ENCODE peak calls at places on chromosomes 11 and 22, in eight cellular contexts. I is left lung, Z is neural crest cell, J is MCF 10A, O is GM12865, S is endodermal cell, C is cardiac muscle cell, W is Peyer's patch. K is an unnamed sample.
A peak's percentile ranks its signal among the peaks of the same experiment; 100 is the strongest.

GRCh38 chr11:95358516-95359322 is 127.7 kb upstream of the SESN3 start:
- DNase-seq in W (no peak), S (no peak), C (no peak), Z (no peak), O (no peak), J (no peak), I (no peak), K (peak; percentile 2)

GRCh38 chr11:35943761-35944502 is at the start of gene LDLRAD3:
- DNase-seq in Z (peak; percentile 76), I (peak; percentile 96), W (peak; percentile 75), J (peak; percentile 86), C (peak; percentile 84), O (peak; percentile 49), S (peak; percentile 92), K (peak; percentile 70)

GRCh38 chr11:8870461-8871282 is 40.3 kb upstream of the AKIP1 start:
- DNase-seq in S (peak; percentile 90), I (peak; percentile 89), J (peak; percentile 59), W (peak; percentile 67), O (peak; percentile 68), C (peak; percentile 81), Z (peak; percentile 59), K (peak; percentile 65)

GRCh38 chr11:108511851-108512474 is 13.8 kb upstream of the POGLUT3 start:
- DNase-seq in S (no peak), O (no peak), J (peak; percentile 24), C (no peak), I (no peak), W (no peak), Z (no peak), K (no peak)

GRCh38 chr11:24754406-24754805 is 257.6 kb downstream of the LUZP2 start:
- DNase-seq in I (no peak), W (no peak), J (no peak), O (no peak), Z (no peak), C (no peak), S (no peak), K (no peak)

GRCh38 chr11:133070053-133070713 is 462.1 kb downstream of the OPCML start:
- DNase-seq in Z (no peak), I (no peak), S (peak; percentile 60), O (no peak), J (no peak), W (no peak), C (no peak), K (no peak)

GRCh38 chr11:61814958-61815789 is 1.6 kb downstream of the FADS1 start:
- DNase-seq in W (peak; percentile 91), S (peak; percentile 99), O (peak; percentile 95), J (peak; percentile 85), Z (peak; percentile 91), I (peak; percentile 99), C (peak; percentile 99), K (peak; percentile 95)

GRCh38 chr11:66868726-66869291 is 11.9 kb downstream of the LRFN4 start:
- DNase-seq in S (peak; percentile 95), O (peak; percentile 86), W (peak; percentile 93), C (peak; percentile 79), J (peak; percentile 71), I (peak; percentile 89), Z (no peak), K (peak; percentile 44)

GRCh38 chr22:22593250-22593649 is 34.2 kb upstream of the PRAME start:
- DNase-seq in I (no peak), C (no peak), J (no peak), S (no peak), Z (no peak), O (no peak), W (no peak), K (no peak)

GRCh38 chr11:95911369-95911759 is 12.5 kb downstream of the MTMR2 start:
- DNase-seq in W (no peak), O (no peak), J (no peak), I (no peak), C (no peak), S (no peak), Z (no peak), K (no peak)

DNA sequence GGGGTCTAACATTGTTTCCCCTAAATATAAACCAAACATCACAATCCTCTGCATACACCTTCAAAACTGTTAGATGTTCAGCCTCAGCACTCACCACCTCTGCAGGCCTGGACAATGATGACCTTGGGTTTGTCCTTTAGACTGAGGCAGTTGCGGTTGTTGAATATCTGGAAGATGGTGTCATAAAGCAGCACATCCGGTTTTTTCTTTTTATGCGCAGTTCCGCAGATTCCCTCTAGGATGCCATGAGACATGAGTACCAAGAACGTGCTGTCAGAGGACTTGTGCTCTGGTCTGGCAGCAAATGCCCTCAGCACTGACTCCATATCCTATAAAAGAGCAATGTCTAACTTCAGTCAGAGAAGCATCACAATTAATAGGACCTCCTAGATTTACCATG is 22.8 kb downstream of the CASP5 start:
- DNase-seq in O (peak; percentile 19), J (no peak), C (no peak), S (peak; percentile 53), I (no peak), Z (no peak), W (no peak), K (peak; percentile 23)
- TF ChIP-seq CTCF in O (peak; percentile 8), J (no peak), C (no peak), S (no peak), I (no peak), Z (no peak), W (no peak), K (no peak)

DNA sequence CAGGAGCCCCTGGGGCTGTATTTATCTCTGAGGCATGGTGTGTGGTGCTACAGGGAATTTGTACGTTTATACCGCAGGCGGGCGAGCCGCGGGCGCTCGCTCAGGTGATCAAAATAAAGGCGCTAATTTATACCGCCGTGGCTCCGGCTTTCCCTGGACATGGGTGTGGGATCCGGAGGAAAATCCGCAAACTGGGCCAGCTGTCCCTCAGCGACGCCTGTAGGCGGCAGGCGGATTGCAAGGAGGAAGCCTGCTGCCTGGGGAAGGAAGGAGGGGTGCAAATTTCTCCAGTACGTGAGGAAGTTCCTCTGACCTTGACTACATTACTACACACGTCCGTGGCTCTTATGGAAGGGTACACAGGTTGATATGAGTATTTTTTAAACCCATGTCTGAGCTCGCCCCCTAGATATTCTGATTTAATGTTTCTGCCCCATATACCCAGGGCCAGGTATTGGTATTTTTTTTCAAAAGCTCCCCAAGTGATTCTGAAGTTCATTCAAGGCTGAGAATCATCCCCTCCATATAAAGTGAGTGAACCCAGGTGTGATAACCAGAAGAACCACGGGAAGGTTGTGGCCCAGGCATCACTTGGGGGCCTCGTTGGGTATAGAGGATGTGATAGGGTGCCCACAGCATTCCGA is 2.8 kb downstream of the MYOD1 start:
- DNase-seq in S (peak; percentile 86), Z (no peak), C (no peak), O (no peak), I (no peak), J (peak; percentile 27), W (no peak), K (peak; percentile 53)
- TF ChIP-seq CTCF in S (peak; percentile 75), Z (peak; percentile 41), C (peak; percentile 61), O (no peak), I (no peak), J (no peak), W (no peak), K (no peak)

DNA sequence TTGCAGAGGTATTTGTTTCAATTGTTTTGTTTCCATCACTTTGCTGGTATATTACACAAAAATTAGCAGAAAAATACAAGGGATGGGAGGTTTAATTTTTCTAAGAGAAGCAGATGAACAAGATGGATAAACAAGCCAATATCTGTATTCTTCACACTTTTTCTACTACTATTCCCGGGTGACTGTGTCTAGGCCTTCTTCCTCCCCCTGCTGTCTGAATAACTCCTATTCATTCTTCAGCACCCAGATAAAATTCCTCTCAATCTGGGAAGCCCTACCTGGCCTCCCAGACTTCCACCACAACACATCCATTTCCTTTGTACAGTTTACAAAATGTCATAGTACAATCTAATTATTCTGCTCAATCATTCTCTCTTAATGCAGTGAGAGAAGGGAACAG is 666.6 kb upstream of the TENM4 start:
- DNase-seq in O (no peak), J (no peak), I (no peak), C (no peak), W (no peak), Z (no peak), S (no peak), K (no peak)
- TF ChIP-seq CTCF in O (no peak), J (no peak), I (no peak), C (no peak), W (no peak), Z (no peak), S (peak; percentile 60), K (no peak)

GRCh38 chr11:2645779-2646118 is 54.0 kb downstream of the KCNQ1OT1 start:
- DNase-seq in O (no peak), C (no peak), Z (no peak), I (no peak), S (no peak), W (no peak), J (no peak), K (no peak)
- TF ChIP-seq CTCF in O (no peak), C (no peak), Z (no peak), I (no peak), S (peak; percentile 38), W (no peak), J (no peak), K (no peak)

GRCh38 chr11:31817054-31817620 is 6.0 kb upstream of the PAX6 start:
- DNase-seq in O (no peak), Z (peak; percentile 23), C (no peak), I (peak; percentile 60), J (no peak), W (no peak), S (peak; percentile 72), K (no peak)

GRCh38 chr11:31817621-31818493 is 6.7 kb upstream of the PAX6 start:
- DNase-seq in C (no peak), I (peak; percentile 73), O (no peak), S (peak; percentile 87), W (no peak), J (no peak), Z (peak; percentile 20), K (no peak)

GRCh38 chr11:31813961-31814868 is 3.1 kb upstream of the PAX6 start:
- DNase-seq in O (no peak), C (no peak), W (no peak), S (peak; percentile 80), J (no peak), Z (peak; percentile 20), I (no peak), K (no peak)

GRCh38 chr11:31816467-31817053 is 5.4 kb upstream of the PAX6 start:
- DNase-seq in J (no peak), Z (no peak), O (no peak), S (peak; percentile 80), I (peak; percentile 68), C (no peak), W (no peak), K (no peak)

GRCh38 chr11:31815743-31816466 is 4.8 kb upstream of the PAX6 start:
- DNase-seq in I (peak; percentile 77), S (peak; percentile 57), O (no peak), C (no peak), W (no peak), Z (peak; percentile 10), J (no peak), K (no peak)
- TF ChIP-seq CTCF in I (no peak), S (no peak), O (no peak), C (no peak), W (no peak), Z (no peak), J (no peak), K (no peak)

GRCh38 chr22:28600546-28601143 is 79.0 kb downstream of the TTC28 start:
- DNase-seq in J (peak; percentile 56), W (no peak), S (no peak), Z (no peak), C (peak; percentile 66), I (no peak), O (peak; percentile 64), K (peak; percentile 21)
- TF ChIP-seq CTCF in J (peak; percentile 41), W (peak; percentile 37), S (peak; percentile 79), Z (peak; percentile 81), C (peak; percentile 32), I (peak; percentile 40), O (peak; percentile 36), K (peak; percentile 42)

K was measured in Calu3.